ENCODE peak calls at places on chromosomes 12 and 14, in eight cellular contexts. One of them, this sample, is unnamed.

GRCh38 chr12:124238886-124239285 is 56.0 kb upstream of the RFLNA start:
- DNase-seq in dorsolateral prefrontal cortex: no peak
- DNase-seq in spleen: no peak
- DNase-seq in AG10803: no peak
- DNase-seq in foreskin fibroblast: no peak
- DNase-seq in PC-9: no peak
- DNase-seq in neural progenitor cell: no peak
- DNase-seq in astrocyte: no peak
- DNase-seq in this sample: no peak

GRCh38 chr14:90503582-90503981 is 106.8 kb downstream of the CALM1 start:
- DNase-seq in PC-9: no peak
- DNase-seq in astrocyte: no peak
- DNase-seq in dorsolateral prefrontal cortex: no peak
- DNase-seq in spleen: peak; percentile 76
- DNase-seq in AG10803: no peak
- DNase-seq in neural progenitor cell: no peak
- DNase-seq in foreskin fibroblast: no peak
- DNase-seq in this sample: no peak

GRCh38 chr12:60577607-60578006 is 981.8 kb downstream of the SLC16A7 start:
- DNase-seq in astrocyte: no peak
- DNase-seq in foreskin fibroblast: no peak
- DNase-seq in AG10803: no peak
- DNase-seq in spleen: no peak
- DNase-seq in neural progenitor cell: no peak
- DNase-seq in dorsolateral prefrontal cortex: no peak
- DNase-seq in PC-9: no peak
- DNase-seq in this sample: no peak

GRCh38 chr12:52006726-52007157 is at the start of gene TAMALIN:
- DNase-seq in AG10803: peak; percentile 40
- DNase-seq in neural progenitor cell: peak; percentile 69
- DNase-seq in dorsolateral prefrontal cortex: peak; percentile 58
- DNase-seq in foreskin fibroblast: peak; percentile 68
- DNase-seq in spleen: peak; percentile 94
- DNase-seq in PC-9: no peak
- DNase-seq in astrocyte: peak; percentile 26
- DNase-seq in this sample: peak; percentile 64

GRCh38 chr12:104957388-104958008 is 592 bp downstream of the SLC41A2 start:
- DNase-seq in neural progenitor cell: no peak
- DNase-seq in AG10803: no peak
- DNase-seq in dorsolateral prefrontal cortex: peak; percentile 36
- DNase-seq in astrocyte: no peak
- DNase-seq in foreskin fibroblast: peak; percentile 21
- DNase-seq in PC-9: peak; percentile 40
- DNase-seq in spleen: no peak
- DNase-seq in this sample: no peak

GRCh38 chr12:113813229-113813541 is 152.9 kb downstream of the RBM19 start:
- DNase-seq in spleen: no peak
- DNase-seq in PC-9: no peak
- DNase-seq in neural progenitor cell: no peak
- DNase-seq in foreskin fibroblast: no peak
- DNase-seq in astrocyte: no peak
- DNase-seq in dorsolateral prefrontal cortex: no peak
- DNase-seq in AG10803: no peak
- DNase-seq in this sample: no peak

GRCh38 chr14:23729720-23730387 is 93.7 kb downstream of the DHRS2 start:
- DNase-seq in astrocyte: no peak
- DNase-seq in PC-9: no peak
- DNase-seq in dorsolateral prefrontal cortex: no peak
- DNase-seq in AG10803: no peak
- DNase-seq in spleen: no peak
- DNase-seq in foreskin fibroblast: no peak
- DNase-seq in neural progenitor cell: no peak
- DNase-seq in this sample: no peak

GRCh38 chr14:61188936-61189808 is 92.0 kb downstream of the TMEM30B start:
- DNase-seq in AG10803: peak; percentile 62
- DNase-seq in dorsolateral prefrontal cortex: no peak
- DNase-seq in neural progenitor cell: peak; percentile 82
- DNase-seq in astrocyte: peak; percentile 55
- DNase-seq in PC-9: peak; percentile 68
- DNase-seq in foreskin fibroblast: peak; percentile 78
- DNase-seq in spleen: no peak
- DNase-seq in this sample: peak; percentile 37

GRCh38 chr12:89924191-89924590 is 215.6 kb upstream of the ATP2B1 start:
- DNase-seq in foreskin fibroblast: no peak
- DNase-seq in dorsolateral prefrontal cortex: no peak
- DNase-seq in spleen: no peak
- DNase-seq in AG10803: no peak
- DNase-seq in astrocyte: no peak
- DNase-seq in PC-9: no peak
- DNase-seq in neural progenitor cell: no peak
- DNase-seq in this sample: no peak

GRCh38 chr14:72619071-72619710 is 274.7 kb downstream of the DPF3 start:
- DNase-seq in astrocyte: no peak
- DNase-seq in neural progenitor cell: no peak
- DNase-seq in AG10803: no peak
- DNase-seq in foreskin fibroblast: peak; percentile 66
- DNase-seq in spleen: no peak
- DNase-seq in dorsolateral prefrontal cortex: no peak
- DNase-seq in PC-9: no peak
- DNase-seq in this sample: no peak

GRCh38 chr12:87981495-87981894 is 47.7 kb downstream of the C12orf50 start:
- DNase-seq in astrocyte: peak; percentile 83
- DNase-seq in foreskin fibroblast: no peak
- DNase-seq in neural progenitor cell: no peak
- DNase-seq in AG10803: no peak
- DNase-seq in spleen: no peak
- DNase-seq in PC-9: no peak
- DNase-seq in dorsolateral prefrontal cortex: no peak
- DNase-seq in this sample: no peak

GRCh38 chr12:88310666-88311065 is 168.6 kb downstream of the TMTC3 start:
- DNase-seq in dorsolateral prefrontal cortex: no peak
- DNase-seq in spleen: peak; percentile 49
- DNase-seq in neural progenitor cell: no peak
- DNase-seq in astrocyte: no peak
- DNase-seq in AG10803: peak; percentile 17
- DNase-seq in foreskin fibroblast: no peak
- DNase-seq in PC-9: no peak
- DNase-seq in this sample: no peak

DNA sequence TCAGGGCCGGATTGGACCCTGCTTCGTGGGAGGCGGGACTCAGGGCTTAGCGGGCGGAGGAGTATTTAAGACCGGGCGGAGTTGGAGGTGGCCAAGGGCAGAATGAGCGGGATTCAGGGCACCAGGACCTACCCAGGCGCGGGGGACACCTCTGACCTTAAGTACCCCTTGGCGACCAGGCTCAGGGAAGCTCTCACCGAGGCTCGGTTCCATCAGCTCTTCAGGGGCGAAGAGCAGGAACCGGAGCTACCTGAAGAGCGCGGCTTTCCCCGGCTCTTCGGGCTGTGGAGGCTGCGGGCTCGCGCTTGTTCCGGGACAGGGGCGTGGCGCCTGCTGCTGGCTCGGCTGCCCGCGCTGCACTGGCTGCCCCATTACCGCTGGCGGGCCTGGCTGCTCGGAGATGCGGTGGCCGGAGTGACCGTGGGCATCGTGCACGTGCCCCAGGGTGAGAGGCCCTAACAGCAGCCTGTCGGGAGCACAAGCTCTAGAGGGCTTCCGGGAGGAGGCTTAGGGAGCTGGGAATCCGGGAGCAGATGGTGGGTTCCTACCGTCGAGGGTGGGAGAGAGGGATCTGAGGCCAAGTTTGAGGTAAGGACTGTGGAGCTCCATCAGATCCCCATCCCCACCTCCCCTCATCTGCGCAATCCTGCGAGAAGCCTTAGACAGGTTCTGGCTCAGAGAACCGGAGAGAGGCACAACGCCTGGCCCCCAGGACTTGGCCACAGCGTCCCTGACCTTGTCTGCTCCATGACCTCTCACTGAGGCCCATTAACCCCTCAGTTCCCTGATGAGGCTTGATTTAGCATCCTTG is 8.4 kb downstream of the ARHGEF25 start:
- DNase-seq in AG10803: no peak
- DNase-seq in dorsolateral prefrontal cortex: no peak
- DNase-seq in foreskin fibroblast: no peak
- DNase-seq in neural progenitor cell: peak; percentile 69
- DNase-seq in astrocyte: no peak
- DNase-seq in spleen: no peak
- DNase-seq in PC-9: no peak
- DNase-seq in this sample: no peak
- H3K4me3 ChIP-seq in AG10803: no peak overlapping the region
- H3K4me3 ChIP-seq in dorsolateral prefrontal cortex: no peak overlapping the region
- H3K4me3 ChIP-seq in foreskin fibroblast: no peak overlapping the region
- H3K4me3 ChIP-seq in neural progenitor cell: peak overlapping the region; percentile 40
- H3K4me3 ChIP-seq in astrocyte: no peak overlapping the region
- H3K4me3 ChIP-seq in spleen: peak overlapping the region; percentile 36
- H3K4me3 ChIP-seq in PC-9: no peak overlapping the region
- H3K4me3 ChIP-seq in this sample: no peak overlapping the region

DNA sequence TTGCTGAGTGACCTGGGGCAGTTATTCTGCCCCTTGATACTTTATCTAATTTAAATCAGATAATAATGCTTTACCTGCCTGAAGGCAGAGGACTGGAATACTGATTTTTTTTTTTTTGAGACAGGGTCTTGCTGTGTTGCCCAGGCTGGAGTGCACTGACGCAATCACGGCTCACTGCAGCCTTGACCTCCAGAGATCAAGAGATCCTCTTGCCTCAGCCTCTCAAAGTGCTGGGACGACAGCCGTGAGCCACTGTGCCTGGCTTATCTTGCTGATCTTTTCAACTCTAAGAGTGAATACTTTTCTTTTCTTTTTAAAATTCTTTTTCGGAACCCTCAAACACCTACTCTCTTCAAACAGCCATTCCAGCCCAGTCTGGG is 699 bp upstream of the B4GALNT3 start:
- DNase-seq in neural progenitor cell: no peak
- DNase-seq in foreskin fibroblast: no peak
- DNase-seq in PC-9: no peak
- DNase-seq in spleen: no peak
- DNase-seq in AG10803: no peak
- DNase-seq in dorsolateral prefrontal cortex: no peak
- DNase-seq in astrocyte: no peak
- DNase-seq in this sample: no peak
- H3K4me3 ChIP-seq in neural progenitor cell: peak overlapping the region; percentile 85
- H3K4me3 ChIP-seq in foreskin fibroblast: no peak overlapping the region
- H3K4me3 ChIP-seq in PC-9: no peak overlapping the region
- H3K4me3 ChIP-seq in spleen: peak overlapping the region; percentile 78
- H3K4me3 ChIP-seq in AG10803: no peak overlapping the region
- H3K4me3 ChIP-seq in dorsolateral prefrontal cortex: peak overlapping the region; percentile 2
- H3K4me3 ChIP-seq in astrocyte: peak overlapping the region; percentile 42
- H3K4me3 ChIP-seq in this sample: no peak overlapping the region

DNA sequence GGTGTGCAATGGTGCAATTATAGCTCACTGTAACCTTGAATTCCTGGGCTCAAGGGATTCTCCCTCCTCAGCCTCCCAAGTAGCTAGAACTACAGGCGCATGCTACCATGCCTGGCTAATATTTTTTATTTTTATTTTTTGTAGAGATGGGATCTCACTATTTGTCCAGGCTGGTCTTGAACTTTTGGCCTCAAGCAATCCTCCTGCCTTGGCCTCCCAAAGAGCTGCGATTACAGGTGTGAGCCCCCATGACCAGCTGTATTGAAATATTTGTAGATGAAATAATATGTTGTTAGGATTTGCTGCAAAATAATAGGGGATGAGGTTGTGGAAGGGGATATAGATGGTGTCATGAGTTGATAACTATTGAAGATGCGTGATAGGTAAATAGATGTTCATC is 4.9 kb downstream of the KLHL28 start:
- DNase-seq in PC-9: no peak
- DNase-seq in spleen: no peak
- DNase-seq in neural progenitor cell: no peak
- DNase-seq in foreskin fibroblast: no peak
- DNase-seq in astrocyte: no peak
- DNase-seq in AG10803: no peak
- DNase-seq in dorsolateral prefrontal cortex: no peak
- DNase-seq in this sample: no peak
- H3K4me3 ChIP-seq in PC-9: no peak overlapping the region
- H3K4me3 ChIP-seq in spleen: no peak overlapping the region
- H3K4me3 ChIP-seq in neural progenitor cell: no peak overlapping the region
- H3K4me3 ChIP-seq in foreskin fibroblast: no peak overlapping the region
- H3K4me3 ChIP-seq in astrocyte: no peak overlapping the region
- H3K4me3 ChIP-seq in AG10803: no peak overlapping the region
- H3K4me3 ChIP-seq in dorsolateral prefrontal cortex: no peak overlapping the region
- H3K4me3 ChIP-seq in this sample: no peak overlapping the region

GRCh38 chr12:120263725-120264040 is 1.8 kb downstream of the PXN start:
- DNase-seq in dorsolateral prefrontal cortex: no peak
- DNase-seq in AG10803: no peak
- DNase-seq in astrocyte: no peak
- DNase-seq in spleen: no peak
- DNase-seq in neural progenitor cell: no peak
- DNase-seq in PC-9: no peak
- DNase-seq in foreskin fibroblast: peak; percentile 23
- DNase-seq in this sample: no peak

GRCh38 chr12:120261951-120262851 is 3.3 kb downstream of the PXN start:
- DNase-seq in dorsolateral prefrontal cortex: no peak
- DNase-seq in PC-9: peak; percentile 80
- DNase-seq in foreskin fibroblast: peak; percentile 62
- DNase-seq in AG10803: no peak
- DNase-seq in astrocyte: no peak
- DNase-seq in spleen: no peak
- DNase-seq in neural progenitor cell: no peak
- DNase-seq in this sample: peak; percentile 30

GRCh38 chr12:120264511-120265202 is 873 bp downstream of the PXN start:
- DNase-seq in PC-9: no peak
- DNase-seq in spleen: no peak
- DNase-seq in neural progenitor cell: no peak
- DNase-seq in AG10803: no peak
- DNase-seq in foreskin fibroblast: peak; percentile 20
- DNase-seq in dorsolateral prefrontal cortex: no peak
- DNase-seq in astrocyte: no peak
- DNase-seq in this sample: no peak

GRCh38 chr12:120264086-120264485 is 1.4 kb downstream of the PXN start:
- DNase-seq in spleen: no peak
- DNase-seq in astrocyte: no peak
- DNase-seq in neural progenitor cell: no peak
- DNase-seq in foreskin fibroblast: peak; percentile 36
- DNase-seq in dorsolateral prefrontal cortex: no peak
- DNase-seq in PC-9: no peak
- DNase-seq in AG10803: no peak
- DNase-seq in this sample: no peak

DNA sequence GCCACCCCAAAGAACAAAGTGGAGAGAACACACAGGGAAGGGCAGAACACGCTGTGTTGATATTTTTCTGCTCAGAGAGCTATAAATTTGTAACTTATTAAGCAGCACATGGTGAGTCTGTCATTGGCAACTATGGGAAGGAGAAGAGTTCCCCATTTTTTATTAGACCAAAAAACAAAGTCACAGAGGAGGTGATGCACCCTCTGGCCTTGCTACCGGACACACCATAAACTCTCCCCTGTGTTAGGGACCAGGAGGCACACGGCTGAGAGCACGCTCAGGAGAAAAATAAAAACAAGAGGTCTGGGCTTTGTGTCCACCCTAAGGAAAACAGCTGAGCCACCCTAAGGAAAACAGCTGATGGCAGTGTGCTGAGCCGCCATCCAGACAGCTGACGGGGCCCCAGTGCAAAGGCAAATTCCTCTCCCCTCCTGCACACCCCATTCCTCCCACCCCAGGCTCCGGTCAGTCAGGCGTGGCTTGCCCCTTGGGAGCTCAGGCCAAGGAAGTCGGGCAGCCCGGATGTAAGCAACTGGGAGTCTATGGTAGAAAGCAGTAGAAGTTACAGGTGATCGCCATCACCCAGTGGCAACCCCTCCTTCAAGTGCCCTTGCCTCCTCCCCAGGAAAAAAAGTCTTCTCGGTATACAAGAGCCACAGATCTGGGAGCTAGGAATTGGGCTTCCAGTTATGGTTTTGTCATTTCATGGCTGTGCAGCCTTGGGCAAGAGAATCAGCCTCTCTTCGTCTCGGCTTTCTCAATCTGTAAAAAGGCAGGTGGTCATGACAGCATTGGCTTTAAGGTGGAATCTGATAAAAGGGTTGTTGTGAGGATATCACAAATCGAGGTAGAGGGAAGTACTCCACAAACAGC is 2.4 kb downstream of the PXN start:
- DNase-seq in foreskin fibroblast: peak; percentile 77
- DNase-seq in astrocyte: no peak
- DNase-seq in PC-9: no peak
- DNase-seq in spleen: no peak
- DNase-seq in AG10803: peak; percentile 43
- DNase-seq in dorsolateral prefrontal cortex: no peak
- DNase-seq in neural progenitor cell: no peak
- DNase-seq in this sample: no peak
- H3K4me3 ChIP-seq in foreskin fibroblast: peak overlapping the region; percentile 88
- H3K4me3 ChIP-seq in astrocyte: peak overlapping the region; percentile 88
- H3K4me3 ChIP-seq in PC-9: peak overlapping the region; percentile 76
- H3K4me3 ChIP-seq in spleen: peak overlapping the region; percentile 91
- H3K4me3 ChIP-seq in AG10803: peak overlapping the region; percentile 83
- H3K4me3 ChIP-seq in dorsolateral prefrontal cortex: peak overlapping the region; percentile 95
- H3K4me3 ChIP-seq in neural progenitor cell: no peak overlapping the region
- H3K4me3 ChIP-seq in this sample: no peak overlapping the region

This sample was measured in mucosa of descending colon.